ENCODE peak calls at places on chromosomes 11 and 22, in ten cellular contexts. R is stimulated activated CD8-positive, alpha-beta memory T cell treated with anti-CD3 and anti-CD28 coated beads, Interleukin-4, amount 100 ng/mL, for 1 hour; K is A549; A is EL; F is A172; Q is AML-193; N is ovary; B is HAP-1; U is pancreas; E is NCI-H345. Z is an unnamed sample.

GRCh38 chr11:134471341-134472187 is 59.5 kb upstream of the B3GAT1 start:
- DNase-seq in R (no peak), K (no peak), A (no peak), F (no peak), Q (no peak), N (no peak), B (no peak), U (no peak), E (no peak), Z (no peak)

GRCh38 chr22:27788889-27789288 is 12.7 kb downstream of the MN1 start:
- DNase-seq in R (no peak), K (no peak), A (no peak), F (no peak), Q (no peak), N (no peak), B (no peak), U (no peak), E (no peak), Z (no peak)

GRCh38 chr22:29009148-29009547 is 52.5 kb downstream of the C22orf31 start:
- DNase-seq in R (no peak), K (no peak), A (no peak), F (no peak), Q (no peak), N (no peak), B (no peak), U (no peak), E (no peak), Z (no peak)

GRCh38 chr11:133966924-133967598 is 10.3 kb upstream of the IGSF9B start:
- DNase-seq in R (no peak), K (peak), A (no peak), F (no peak), Q (no peak), N (no peak), B (no peak), U (peak), E (no peak), Z (peak)

GRCh38 chr11:32090774-32091370 is at the start of gene RCN1:
- DNase-seq in R (no peak), K (peak), A (peak), F (peak), Q (peak), N (peak), B (peak), U (peak), E (peak), Z (peak)

GRCh38 chr22:46896166-46896565 is 133.7 kb downstream of the TBC1D22A start:
- DNase-seq in R (no peak), K (no peak), A (no peak), F (no peak), Q (no peak), N (no peak), B (no peak), U (no peak), E (no peak), Z (no peak)

GRCh38 chr11:1988667-1989317 is 8.8 kb downstream of the H19 start:
- DNase-seq in R (no peak), K (peak), A (no peak), F (no peak), Q (no peak), N (peak), B (no peak), U (peak), E (no peak), Z (no peak)

GRCh38 chr11:22656128-22656527 is 10.3 kb upstream of the GAS2 start:
- DNase-seq in R (no peak), K (no peak), A (no peak), F (no peak), Q (peak), N (no peak), B (no peak), U (no peak), E (no peak), Z (no peak)

GRCh38 chr22:17164392-17165024 is 5.4 kb upstream of the HDHD5 start:
- DNase-seq in R (no peak), K (peak), A (peak), F (no peak), Q (no peak), N (no peak), B (no peak), U (no peak), E (no peak), Z (no peak)

GRCh38 chr11:14075118-14075601 is 112.6 kb downstream of the SPON1 start:
- DNase-seq in R (peak), K (no peak), A (no peak), F (peak), Q (no peak), N (no peak), B (no peak), U (no peak), E (no peak), Z (peak)

GRCh38 chr11:33996498-33997454 is 54.8 kb upstream of the CAPRIN1 start:
- DNase-seq in R (peak), K (peak), A (peak), F (peak), Q (peak), N (peak), B (peak), U (peak), E (peak), Z (peak)

GRCh38 chr11:2348986-2349385 is 28.1 kb upstream of the CD81 start:
- DNase-seq in R (no peak), K (no peak), A (peak), F (peak), Q (no peak), N (no peak), B (no peak), U (no peak), E (no peak), Z (no peak)

GRCh38 chr22:21734540-21735197 is 925 bp downstream of the YPEL1 start:
- DNase-seq in R (no peak), K (no peak), A (no peak), F (no peak), Q (peak), N (no peak), B (no peak), U (no peak), E (no peak), Z (no peak)

GRCh38 chr22:35315141-35315854 is 15.6 kb downstream of the TOM1 start:
- DNase-seq in R (no peak), K (no peak), A (no peak), F (no peak), Q (no peak), N (peak), B (no peak), U (no peak), E (no peak), Z (no peak)

GRCh38 chr11:80860632-80861031 is 1419.8 kb upstream of the TENM4 start:
- DNase-seq in R (no peak), K (no peak), A (no peak), F (peak), Q (no peak), N (no peak), B (no peak), U (no peak), E (no peak), Z (no peak)

GRCh38 chr11:134592391-134592990 is 180.4 kb upstream of the B3GAT1 start:
- DNase-seq in R (no peak), K (peak), A (no peak), F (peak), Q (peak), N (no peak), B (no peak), U (no peak), E (no peak), Z (peak)

GRCh38 chr22:30191049-30191701 is 55.4 kb downstream of the LIF start:
- DNase-seq in R (no peak), K (peak), A (no peak), F (no peak), Q (no peak), N (no peak), B (no peak), U (no peak), E (no peak), Z (no peak)

GRCh38 chr11:115459563-115459962 is 44.7 kb downstream of the CADM1 start:
- DNase-seq in R (no peak), K (no peak), A (peak), F (no peak), Q (no peak), N (no peak), B (no peak), U (no peak), E (no peak), Z (no peak)

GRCh38 chr11:79092791-79093313 is 348.0 kb downstream of the TENM4 start:
- DNase-seq in R (no peak), K (peak), A (peak), F (peak), Q (peak), N (no peak), B (no peak), U (no peak), E (no peak), Z (no peak)

Z was measured in T-cell.